ENCODE peak calls at places on chromosomes 11 and 22, in six cellular contexts. Y is HCT116, T is breast epithelium, F is endothelial cell of umbilical vein, X is H1, C is vagina. R is an unnamed sample.
A peak's percentile ranks its signal among the peaks of the same experiment; 100 is the strongest.

GRCh38 chr11:83292709-83293435 is 6.7 kb upstream of the CCDC90B start:
- DNase-seq in Y (peak; percentile 39), T (no peak), F (peak; percentile 46), X (peak; percentile 31), C (no peak), R (peak; percentile 41)

GRCh38 chr11:107609384-107610218 is 18.7 kb downstream of the ELMOD1 start:
- DNase-seq in Y (no peak), T (no peak), F (no peak), X (no peak), C (no peak), R (no peak)

GRCh38 chr11:9136731-9137130 is 45.3 kb upstream of the SCUBE2 start:
- DNase-seq in Y (no peak), T (no peak), F (no peak), X (no peak), C (no peak), R (no peak)

GRCh38 chr22:43884600-43885318 is 7.1 kb downstream of the PNPLA5 start:
- DNase-seq in Y (no peak), T (no peak), F (peak; percentile 25), X (no peak), C (no peak), R (no peak)

GRCh38 chr11:48074425-48075181 is 94.2 kb downstream of the PTPRJ start:
- DNase-seq in Y (no peak), T (no peak), F (no peak), X (no peak), C (no peak), R (no peak)

GRCh38 chr22:29617922-29618629 is 14.6 kb downstream of the NF2 start:
- DNase-seq in Y (peak; percentile 71), T (no peak), F (no peak), X (no peak), C (no peak), R (no peak)

GRCh38 chr22:33389927-33390326 is 331.7 kb upstream of the SYN3 start:
- DNase-seq in Y (no peak), T (no peak), F (no peak), X (no peak), C (no peak), R (no peak)

GRCh38 chr11:33701831-33702230 is 1.2 kb upstream of the C11orf91 start:
- DNase-seq in Y (no peak), T (peak; percentile 60), F (peak; percentile 96), X (no peak), C (no peak), R (no peak)

GRCh38 chr22:44391481-44392445 is 79.0 kb upstream of the SHISAL1 start:
- DNase-seq in Y (no peak), T (no peak), F (no peak), X (no peak), C (no peak), R (no peak)

GRCh38 chr11:117903505-117904382 is 25.5 kb downstream of the TMPRSS13 start:
- DNase-seq in Y (no peak), T (no peak), F (no peak), X (no peak), C (no peak), R (no peak)

DNA sequence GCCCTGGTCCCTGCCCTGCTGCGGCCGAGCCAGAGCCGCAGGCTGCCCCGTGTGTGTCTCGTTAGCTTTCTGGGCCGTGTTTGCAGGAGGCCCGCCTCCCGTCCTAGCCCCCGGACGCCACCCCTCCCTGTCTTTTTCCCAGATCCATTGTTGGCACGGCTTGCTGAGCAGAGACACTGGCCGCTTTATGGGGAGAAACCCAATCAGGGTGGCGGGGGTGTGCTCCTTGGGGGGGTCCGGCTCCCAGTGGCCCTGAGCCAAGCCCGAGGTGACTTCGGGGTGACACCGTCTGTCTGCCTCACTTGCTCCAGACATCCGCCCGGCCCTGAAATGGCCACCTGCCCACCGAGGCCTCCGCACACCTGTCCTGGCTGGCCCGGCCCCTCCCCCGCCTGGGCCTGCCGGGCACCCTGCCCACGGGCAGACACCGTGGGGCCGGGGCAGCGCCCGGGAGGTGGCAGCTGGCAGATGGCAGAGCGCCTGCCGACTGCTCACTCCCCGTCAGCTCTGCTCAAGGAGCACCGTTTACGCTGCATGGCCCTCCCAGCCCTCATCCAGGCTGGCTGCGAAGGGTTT is 43.1 kb upstream of the PPARA start:
- DNase-seq in Y (no peak), T (peak; percentile 91), F (no peak), X (no peak), C (no peak), R (peak; percentile 88)
- TF ChIP-seq POLR2AphosphoS5 in Y (no peak), T (peak; percentile 48), F (no peak), X (no peak), C (no peak), R (peak; percentile 72)

DNA sequence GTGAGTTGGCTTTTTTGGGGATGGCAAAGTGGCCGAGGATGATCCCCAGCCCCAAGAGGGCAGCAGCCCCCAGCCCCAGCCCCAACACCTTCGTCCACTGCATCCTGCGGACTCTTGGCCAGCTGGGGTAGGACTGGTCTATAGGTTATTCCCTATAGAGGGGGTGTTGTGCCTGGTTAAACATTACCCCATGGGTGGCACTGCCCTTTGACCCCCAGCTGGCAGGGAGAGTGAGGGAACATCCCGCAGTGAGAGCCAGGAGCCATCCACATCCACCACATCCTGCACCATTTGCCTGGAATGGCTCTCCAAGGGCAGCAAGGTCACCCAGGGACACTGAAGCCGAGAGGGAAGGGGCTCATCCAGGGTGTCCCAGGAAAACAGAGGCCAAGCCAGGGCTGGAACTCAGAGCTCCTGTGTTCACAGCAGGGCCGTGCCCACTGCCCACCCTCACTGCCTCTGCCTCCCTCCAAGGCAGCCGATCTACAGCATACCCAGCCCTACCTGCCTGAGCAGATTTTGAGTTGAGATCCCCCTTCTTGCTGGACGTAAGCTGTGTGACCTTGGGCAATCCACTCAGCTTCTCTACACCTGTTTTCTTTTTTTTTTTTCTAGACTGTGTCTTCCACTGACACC is at the start of gene NAALADL1:
- DNase-seq in Y (no peak), T (no peak), F (no peak), X (no peak), C (no peak), R (no peak)
- H3K4me1 ChIP-seq in Y (no peaks in the 10 kb centered on the region), T (no peaks in the 10 kb centered on the region), F (no peaks in the 10 kb centered on the region), X (no peaks in the 10 kb centered on the region), C (no peaks in the 10 kb centered on the region), R (no peaks in the 10 kb centered on the region)

DNA sequence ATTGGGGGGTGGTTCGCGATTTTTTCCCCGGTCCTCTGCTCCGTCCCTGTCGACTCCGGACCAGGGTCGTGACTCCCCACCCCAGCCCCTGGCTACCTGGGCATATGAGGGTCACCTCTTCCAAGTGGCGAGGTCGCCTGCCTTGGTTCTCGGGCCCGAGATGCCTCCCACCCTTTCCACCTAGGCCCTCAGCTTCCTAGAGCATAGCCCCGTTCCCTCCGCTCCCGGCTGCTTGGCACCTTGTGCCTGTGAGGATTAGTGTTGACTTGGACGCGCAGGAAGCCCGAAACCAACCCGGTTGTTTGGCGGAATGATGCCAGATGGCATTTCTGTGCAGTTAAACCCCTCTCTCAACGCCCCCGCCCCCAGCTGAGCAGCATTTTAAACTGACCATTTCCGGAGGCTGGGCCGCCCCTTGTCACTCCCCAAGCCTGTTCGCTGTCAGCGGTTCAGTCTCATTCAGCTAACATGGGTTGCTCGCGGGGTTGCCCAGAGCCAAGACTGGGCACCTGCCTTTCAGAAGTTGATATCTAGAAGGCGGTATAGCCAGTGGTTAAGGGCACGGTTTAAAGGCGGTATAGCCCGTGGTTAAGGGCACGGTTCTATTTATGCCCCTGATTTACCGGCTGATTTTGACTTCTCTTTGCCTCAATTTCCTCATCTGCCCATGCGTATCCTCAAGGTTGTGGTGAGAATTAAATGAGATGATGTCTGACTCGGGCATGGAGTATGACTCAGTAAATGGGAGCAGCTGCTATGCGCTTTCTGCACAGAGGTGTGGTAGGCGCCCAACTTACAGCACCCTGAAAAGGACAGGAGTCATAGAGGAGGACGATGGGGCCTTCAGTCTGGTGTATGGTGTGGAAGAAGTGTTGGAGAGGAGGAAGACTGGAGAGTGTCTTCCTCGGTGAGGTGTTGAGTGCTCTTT is 639 bp downstream of the INCENP start:
- DNase-seq in Y (no peak), T (peak; percentile 25), F (peak; percentile 43), X (no peak), C (no peak), R (peak; percentile 14)
- TF ChIP-seq POLR2A in Y (no peak), T (no peak), F (no peak), X (no peak), C (no peak), R (no peak)

GRCh38 chr11:125163431-125164011 is 1.0 kb upstream of the PKNOX2 start:
- DNase-seq in Y (no peak), T (no peak), F (no peak), X (no peak), C (no peak), R (no peak)

GRCh38 chr11:125164091-125164421 is 495 bp upstream of the PKNOX2 start:
- DNase-seq in Y (no peak), T (no peak), F (no peak), X (no peak), C (no peak), R (no peak)

GRCh38 chr11:125165664-125166346 is 1.3 kb downstream of the PKNOX2 start:
- DNase-seq in Y (no peak), T (no peak), F (no peak), X (no peak), C (no peak), R (no peak)

GRCh38 chr11:125165111-125165663 is 636 bp downstream of the PKNOX2 start:
- DNase-seq in Y (no peak), T (no peak), F (peak; percentile 32), X (no peak), C (no peak), R (no peak)

DNA sequence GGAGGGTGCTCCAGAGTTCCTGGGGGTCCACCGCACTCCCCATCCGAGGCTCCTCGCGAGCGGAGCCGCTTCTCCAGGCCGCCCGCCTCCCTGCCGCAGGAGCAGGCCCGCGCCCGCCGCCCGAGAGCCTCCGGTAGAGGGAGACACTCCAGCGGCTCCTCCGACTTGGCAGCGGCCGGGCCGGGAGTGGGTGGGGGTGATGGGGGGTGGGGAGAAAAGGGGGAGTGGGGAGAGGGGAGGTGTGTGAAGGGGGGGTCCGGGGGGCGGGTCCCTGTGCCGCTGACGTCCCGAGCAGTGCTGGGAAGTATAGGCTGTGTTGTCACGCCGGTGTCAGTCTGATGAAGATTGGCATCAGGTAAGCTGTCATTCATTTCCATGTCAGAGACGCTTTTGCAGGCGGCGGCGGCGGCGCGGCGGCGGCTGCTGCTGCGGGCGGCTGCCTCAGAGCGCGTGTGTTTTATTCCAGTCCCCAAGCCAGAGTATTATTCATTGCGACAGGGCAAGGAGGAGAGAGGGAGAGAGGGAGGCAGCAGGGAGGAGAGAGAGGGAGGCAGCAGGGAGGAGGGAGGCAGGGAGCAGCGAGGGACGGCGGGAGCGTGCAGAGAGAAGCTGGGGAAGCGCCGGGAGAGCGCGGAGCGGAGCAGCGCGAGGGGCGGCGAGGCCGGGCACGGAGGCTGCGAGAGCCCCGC is at the start of gene PKNOX2:
- DNase-seq in Y (peak; percentile 3), T (peak; percentile 29), F (peak; percentile 65), X (no peak), C (no peak), R (peak; percentile 69)
- TF ChIP-seq POLR2AphosphoS5 in Y (no peak), T (no peak), F (no peak), X (no peak), C (no peak), R (peak; percentile 54)

DNA sequence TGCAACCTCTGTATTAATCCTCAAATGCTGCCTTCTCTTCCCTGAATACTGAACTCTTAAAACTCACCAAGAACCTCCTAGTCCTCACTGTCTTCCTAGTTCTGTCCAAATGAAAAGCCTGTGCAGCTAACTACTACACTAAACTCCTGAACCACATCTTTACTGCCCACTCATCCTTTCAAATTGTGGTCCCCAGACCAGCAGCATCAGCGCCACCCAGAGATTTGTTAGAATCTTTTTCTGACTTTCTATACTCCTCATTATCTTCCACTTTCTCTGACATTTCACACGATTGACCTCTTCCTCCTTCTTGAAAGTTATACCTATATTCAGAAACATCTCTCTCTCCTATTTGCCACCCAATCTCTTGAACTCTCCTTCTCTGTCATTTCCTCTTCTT is 461.3 kb downstream of the DLG2 start:
- DNase-seq in Y (no peak), T (no peak), F (no peak), X (no peak), C (no peak), R (no peak)
- H3K4me1 ChIP-seq in Y (peaks cover 17% of the 10 kb centered on the region), T (no peaks in the 10 kb centered on the region), F (no peaks in the 10 kb centered on the region), X (peaks cover 7% of the 10 kb centered on the region), C (no peaks in the 10 kb centered on the region), R (no peaks in the 10 kb centered on the region)